ENCODE peak calls at places on chromosome 13, in nine cellular contexts. One of them, this sample, is unnamed. For H3K4me1, the result is how much of the 10 kb centered on the place peaks cover.

GRCh38 chr13:29434217-29434940 is 161.1 kb downstream of the SLC7A1 start:
- DNase-seq in tibial nerve: no peak
- DNase-seq in hepatocyte: no peak
- DNase-seq in neural progenitor cell: no peak
- DNase-seq in IMR-90: no peak
- DNase-seq in breast epithelium: no peak
- DNase-seq in thoracic aorta: no peak
- DNase-seq in fibroblast of lung: no peak
- DNase-seq in cardiac muscle cell: no peak
- DNase-seq in this sample: no peak

GRCh38 chr13:74910399-74910798 is 571.6 kb downstream of the TBC1D4 start:
- DNase-seq in tibial nerve: no peak
- DNase-seq in cardiac muscle cell: no peak
- DNase-seq in IMR-90: no peak
- DNase-seq in breast epithelium: no peak
- DNase-seq in thoracic aorta: no peak
- DNase-seq in neural progenitor cell: no peak
- DNase-seq in fibroblast of lung: no peak
- DNase-seq in hepatocyte: no peak
- DNase-seq in this sample: no peak

GRCh38 chr13:24253520-24254150 is 55.7 kb upstream of the C1QTNF9 start:
- DNase-seq in hepatocyte: no peak
- DNase-seq in thoracic aorta: no peak
- DNase-seq in fibroblast of lung: no peak
- DNase-seq in IMR-90: no peak
- DNase-seq in neural progenitor cell: no peak
- DNase-seq in tibial nerve: no peak
- DNase-seq in breast epithelium: no peak
- DNase-seq in cardiac muscle cell: no peak
- DNase-seq in this sample: no peak

GRCh38 chr13:94325148-94325528 is 154.3 kb downstream of the DCT start:
- DNase-seq in breast epithelium: no peak
- DNase-seq in hepatocyte: no peak
- DNase-seq in thoracic aorta: no peak
- DNase-seq in fibroblast of lung: no peak
- DNase-seq in tibial nerve: no peak
- DNase-seq in neural progenitor cell: no peak
- DNase-seq in cardiac muscle cell: no peak
- DNase-seq in IMR-90: no peak
- DNase-seq in this sample: no peak

GRCh38 chr13:51004918-51005460 is 95.4 kb downstream of the RNASEH2B start:
- DNase-seq in cardiac muscle cell: no peak
- DNase-seq in thoracic aorta: no peak
- DNase-seq in breast epithelium: no peak
- DNase-seq in neural progenitor cell: no peak
- DNase-seq in IMR-90: no peak
- DNase-seq in fibroblast of lung: no peak
- DNase-seq in hepatocyte: no peak
- DNase-seq in tibial nerve: no peak
- DNase-seq in this sample: no peak

GRCh38 chr13:109301711-109302110 is 484.7 kb downstream of the IRS2 start:
- DNase-seq in neural progenitor cell: no peak
- DNase-seq in fibroblast of lung: no peak
- DNase-seq in thoracic aorta: no peak
- DNase-seq in IMR-90: no peak
- DNase-seq in breast epithelium: no peak
- DNase-seq in cardiac muscle cell: no peak
- DNase-seq in tibial nerve: no peak
- DNase-seq in hepatocyte: no peak
- DNase-seq in this sample: no peak

GRCh38 chr13:53782400-53783030 is 753.9 kb downstream of the OLFM4 start:
- DNase-seq in thoracic aorta: no peak
- DNase-seq in neural progenitor cell: peak
- DNase-seq in cardiac muscle cell: peak
- DNase-seq in hepatocyte: peak
- DNase-seq in breast epithelium: peak
- DNase-seq in tibial nerve: no peak
- DNase-seq in fibroblast of lung: peak
- DNase-seq in IMR-90: peak
- DNase-seq in this sample: no peak

GRCh38 chr13:59356607-59357006 is 807.1 kb downstream of the DIAPH3 start:
- DNase-seq in hepatocyte: peak
- DNase-seq in fibroblast of lung: peak
- DNase-seq in breast epithelium: peak
- DNase-seq in thoracic aorta: no peak
- DNase-seq in neural progenitor cell: no peak
- DNase-seq in cardiac muscle cell: peak
- DNase-seq in IMR-90: peak
- DNase-seq in tibial nerve: no peak
- DNase-seq in this sample: no peak

GRCh38 chr13:114072421-114072820 is 60.0 kb downstream of the RASA3 start:
- DNase-seq in thoracic aorta: no peak
- DNase-seq in tibial nerve: peak
- DNase-seq in breast epithelium: no peak
- DNase-seq in neural progenitor cell: no peak
- DNase-seq in hepatocyte: no peak
- DNase-seq in fibroblast of lung: no peak
- DNase-seq in IMR-90: no peak
- DNase-seq in cardiac muscle cell: no peak
- DNase-seq in this sample: no peak

GRCh38 chr13:78323848-78324247 is 279.5 kb downstream of the POU4F1 start:
- DNase-seq in fibroblast of lung: peak
- DNase-seq in thoracic aorta: no peak
- DNase-seq in neural progenitor cell: no peak
- DNase-seq in breast epithelium: no peak
- DNase-seq in hepatocyte: no peak
- DNase-seq in tibial nerve: no peak
- DNase-seq in cardiac muscle cell: no peak
- DNase-seq in IMR-90: no peak
- DNase-seq in this sample: no peak

GRCh38 chr13:26658491-26658890 is 101.0 kb downstream of the WASF3 start:
- DNase-seq in hepatocyte: no peak
- DNase-seq in IMR-90: no peak
- DNase-seq in tibial nerve: no peak
- DNase-seq in breast epithelium: no peak
- DNase-seq in neural progenitor cell: peak
- DNase-seq in fibroblast of lung: no peak
- DNase-seq in cardiac muscle cell: no peak
- DNase-seq in thoracic aorta: no peak
- DNase-seq in this sample: no peak

GRCh38 chr13:91398413-91399188 is at the start of gene GPC5:
- DNase-seq in neural progenitor cell: peak
- DNase-seq in IMR-90: peak
- DNase-seq in cardiac muscle cell: peak
- DNase-seq in fibroblast of lung: peak
- DNase-seq in thoracic aorta: peak
- DNase-seq in tibial nerve: peak
- DNase-seq in breast epithelium: peak
- DNase-seq in hepatocyte: peak
- DNase-seq in this sample: peak

GRCh38 chr13:112172017-112172416 is 105.1 kb downstream of the SOX1 start:
- DNase-seq in hepatocyte: no peak
- DNase-seq in IMR-90: no peak
- DNase-seq in thoracic aorta: no peak
- DNase-seq in breast epithelium: no peak
- DNase-seq in fibroblast of lung: no peak
- DNase-seq in tibial nerve: no peak
- DNase-seq in cardiac muscle cell: no peak
- DNase-seq in neural progenitor cell: no peak
- DNase-seq in this sample: peak

GRCh38 chr13:35733832-35734231 is 257.3 kb upstream of the MAB21L1 start:
- DNase-seq in fibroblast of lung: no peak
- DNase-seq in breast epithelium: no peak
- DNase-seq in hepatocyte: no peak
- DNase-seq in neural progenitor cell: no peak
- DNase-seq in cardiac muscle cell: peak
- DNase-seq in tibial nerve: no peak
- DNase-seq in IMR-90: no peak
- DNase-seq in thoracic aorta: no peak
- DNase-seq in this sample: no peak

GRCh38 chr13:23915308-23915707 is 18.0 kb upstream of the C1QTNF9B start:
- DNase-seq in cardiac muscle cell: no peak
- DNase-seq in fibroblast of lung: no peak
- DNase-seq in neural progenitor cell: no peak
- DNase-seq in hepatocyte: no peak
- DNase-seq in tibial nerve: no peak
- DNase-seq in IMR-90: no peak
- DNase-seq in thoracic aorta: no peak
- DNase-seq in breast epithelium: no peak
- DNase-seq in this sample: no peak

GRCh38 chr13:109868583-109869311 is 82.4 kb upstream of the IRS2 start:
- DNase-seq in hepatocyte: peak
- DNase-seq in fibroblast of lung: no peak
- DNase-seq in IMR-90: peak
- DNase-seq in thoracic aorta: no peak
- DNase-seq in cardiac muscle cell: no peak
- DNase-seq in breast epithelium: no peak
- DNase-seq in neural progenitor cell: no peak
- DNase-seq in tibial nerve: no peak
- DNase-seq in this sample: no peak

GRCh38 chr13:112346173-112346898 is 29.8 kb upstream of the SPACA7 start:
- DNase-seq in breast epithelium: no peak
- DNase-seq in neural progenitor cell: peak
- DNase-seq in hepatocyte: peak
- DNase-seq in IMR-90: no peak
- DNase-seq in thoracic aorta: no peak
- DNase-seq in fibroblast of lung: no peak
- DNase-seq in cardiac muscle cell: no peak
- DNase-seq in tibial nerve: no peak
- DNase-seq in this sample: no peak

GRCh38 chr13:101917833-101918755 is 465.6 kb downstream of the ITGBL1 start:
- DNase-seq in thoracic aorta: no peak
- DNase-seq in IMR-90: no peak
- DNase-seq in cardiac muscle cell: no peak
- DNase-seq in neural progenitor cell: peak
- DNase-seq in fibroblast of lung: no peak
- DNase-seq in tibial nerve: no peak
- DNase-seq in hepatocyte: no peak
- DNase-seq in breast epithelium: no peak
- DNase-seq in this sample: no peak

GRCh38 chr13:98203641-98204326 is 26.7 kb upstream of the RNF113B start:
- DNase-seq in tibial nerve: no peak
- DNase-seq in fibroblast of lung: peak
- DNase-seq in breast epithelium: no peak
- DNase-seq in cardiac muscle cell: no peak
- DNase-seq in hepatocyte: no peak
- DNase-seq in neural progenitor cell: no peak
- DNase-seq in IMR-90: no peak
- DNase-seq in thoracic aorta: no peak
- DNase-seq in this sample: no peak
- H3K4me1 ChIP-seq in tibial nerve: under half
- H3K4me1 ChIP-seq in fibroblast of lung: under half
- H3K4me1 ChIP-seq in breast epithelium: under half
- H3K4me1 ChIP-seq in cardiac muscle cell: under half
- H3K4me1 ChIP-seq in hepatocyte: under half
- H3K4me1 ChIP-seq in neural progenitor cell: under half
- H3K4me1 ChIP-seq in IMR-90: under half
- H3K4me1 ChIP-seq in thoracic aorta: under half
- H3K4me1 ChIP-seq in this sample: under half

DNA sequence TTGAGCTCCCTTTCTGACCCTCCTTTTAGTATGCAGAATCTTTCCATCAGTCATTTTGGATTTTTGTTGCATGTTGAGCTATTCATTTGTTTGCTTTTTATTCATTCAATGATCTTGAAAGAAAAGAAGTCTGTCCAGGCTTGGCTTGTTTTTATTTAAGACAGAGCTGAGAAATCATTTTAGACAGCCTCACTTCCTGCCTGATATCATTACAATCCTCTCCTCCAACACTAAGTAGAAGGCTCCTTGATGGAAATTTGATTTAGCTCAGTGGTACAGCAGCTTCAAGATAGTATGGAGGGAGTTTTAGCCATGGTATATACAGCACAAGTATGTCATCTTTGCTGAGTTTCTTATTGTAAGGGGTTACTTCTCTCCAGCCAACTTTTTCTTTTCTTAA is 28.4 kb downstream of the MBNL2 start:
- DNase-seq in cardiac muscle cell: no peak
- DNase-seq in thoracic aorta: no peak
- DNase-seq in neural progenitor cell: no peak
- DNase-seq in hepatocyte: no peak
- DNase-seq in IMR-90: no peak
- DNase-seq in tibial nerve: no peak
- DNase-seq in fibroblast of lung: no peak
- DNase-seq in breast epithelium: no peak
- DNase-seq in this sample: no peak
- H3K27ac ChIP-seq in cardiac muscle cell: no peak
- H3K27ac ChIP-seq in thoracic aorta: peak
- H3K27ac ChIP-seq in neural progenitor cell: no peak
- H3K27ac ChIP-seq in hepatocyte: peak
- H3K27ac ChIP-seq in IMR-90: peak
- H3K27ac ChIP-seq in tibial nerve: peak
- H3K27ac ChIP-seq in fibroblast of lung: peak
- H3K27ac ChIP-seq in breast epithelium: peak
- H3K27ac ChIP-seq in this sample: no peak

DNA sequence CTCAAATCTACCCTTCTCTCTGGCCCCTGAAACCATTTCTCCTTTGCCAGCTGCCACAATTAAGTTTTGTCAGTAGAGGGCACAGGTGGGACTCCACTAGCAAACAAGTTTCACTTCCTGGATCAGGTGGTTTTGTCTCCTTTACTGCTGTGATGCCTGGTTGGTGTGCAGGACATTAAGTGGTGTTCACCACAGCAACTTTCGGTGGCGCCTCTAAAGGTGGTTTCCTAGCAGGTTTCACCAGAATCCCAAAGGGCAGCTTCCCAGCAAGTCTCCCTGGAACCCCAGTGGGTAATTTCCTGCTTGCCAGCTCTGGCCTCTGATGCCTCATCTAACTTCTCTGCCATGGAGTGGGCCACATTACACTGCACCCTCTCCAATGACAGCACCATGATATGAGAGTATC is 16.6 kb downstream of the MED4 start:
- DNase-seq in fibroblast of lung: peak
- DNase-seq in tibial nerve: no peak
- DNase-seq in hepatocyte: no peak
- DNase-seq in IMR-90: no peak
- DNase-seq in neural progenitor cell: no peak
- DNase-seq in breast epithelium: no peak
- DNase-seq in thoracic aorta: no peak
- DNase-seq in cardiac muscle cell: no peak
- DNase-seq in this sample: peak
- TF ChIP-seq CTCF in fibroblast of lung: no peak
- TF ChIP-seq CTCF in tibial nerve: no peak
- TF ChIP-seq CTCF in hepatocyte: peak
- TF ChIP-seq CTCF in IMR-90: no peak
- TF ChIP-seq CTCF in neural progenitor cell: no peak
- TF ChIP-seq CTCF in breast epithelium: no peak
- TF ChIP-seq CTCF in thoracic aorta: no peak
- TF ChIP-seq CTCF in cardiac muscle cell: peak
- TF ChIP-seq CTCF in this sample: no peak

GRCh38 chr13:106610511-106610910 is 42.6 kb upstream of the ARGLU1 start:
- DNase-seq in tibial nerve: no peak
- DNase-seq in breast epithelium: no peak
- DNase-seq in hepatocyte: peak
- DNase-seq in cardiac muscle cell: peak
- DNase-seq in thoracic aorta: no peak
- DNase-seq in fibroblast of lung: peak
- DNase-seq in IMR-90: peak
- DNase-seq in neural progenitor cell: no peak
- DNase-seq in this sample: no peak
- H3K4me1 ChIP-seq in tibial nerve: under half
- H3K4me1 ChIP-seq in breast epithelium: under half
- H3K4me1 ChIP-seq in hepatocyte: under half
- H3K4me1 ChIP-seq in cardiac muscle cell: under half
- H3K4me1 ChIP-seq in thoracic aorta: under half
- H3K4me1 ChIP-seq in fibroblast of lung: under half
- H3K4me1 ChIP-seq in IMR-90: under half
- H3K4me1 ChIP-seq in neural progenitor cell: under half
- H3K4me1 ChIP-seq in this sample: under half